ENCODE peak calls at places on chromosomes 16 and 17, in seven cellular contexts. W is uterus; Y is psoas muscle; S is transverse colon; B is tibial artery; T is upper lobe of right lung; O is CD8-positive, alpha-beta T cell. I is an unnamed sample.

GRCh38 chr16:12211870-12212690 is 235.5 kb downstream of the SNX29 start:
- DNase-seq in B (no peak), T (no peak), W (no peak), Y (no peak), S (no peak), O (no peak), I (no peak)

GRCh38 chr17:35569405-35569804 is 8.8 kb upstream of the SLFN14 start:
- DNase-seq in W (no peak), Y (no peak), B (no peak), O (no peak), S (no peak), T (no peak), I (no peak)

GRCh38 chr16:79164378-79164720 is 436.2 kb downstream of the MAF start:
- DNase-seq in W (no peak), Y (no peak), B (no peak), S (no peak), T (no peak), O (no peak), I (no peak)

GRCh38 chr17:73976676-73977521 is 226.6 kb upstream of the RPL38 start:
- DNase-seq in T (peak; percentile 38), Y (no peak), W (no peak), O (no peak), B (no peak), S (no peak), I (peak; percentile 60)

GRCh38 chr17:79981090-79981489 is 54.6 kb downstream of the TBC1D16 start:
- DNase-seq in S (no peak), B (peak; percentile 51), T (peak; percentile 40), W (no peak), Y (no peak), O (no peak), I (no peak)

GRCh38 chr16:23375643-23376042 is 73.5 kb downstream of the SCNN1B start:
- DNase-seq in W (no peak), T (no peak), Y (no peak), O (no peak), S (no peak), B (no peak), I (no peak)

GRCh38 chr16:7304257-7304656 is 28.4 kb upstream of the RBFOX1 start:
- DNase-seq in T (no peak), B (no peak), S (no peak), W (no peak), Y (no peak), O (no peak), I (no peak)

GRCh38 chr17:7019839-7020519 is 2.9 kb upstream of the BCL6B start:
- DNase-seq in S (peak; percentile 68), W (peak; percentile 76), O (no peak), T (peak; percentile 73), B (peak; percentile 82), Y (peak; percentile 58), I (no peak)

GRCh38 chr17:39230361-39230760 is 4.6 kb upstream of the STAC2 start:
- DNase-seq in O (no peak), S (no peak), Y (no peak), B (no peak), T (no peak), W (no peak), I (no peak)

GRCh38 chr16:29720703-29721102 is 25.1 kb downstream of the C16orf54 start:
- DNase-seq in S (no peak), T (no peak), B (no peak), O (no peak), W (no peak), Y (no peak), I (no peak)
- H3K27ac ChIP-seq in S (no peak overlapping the region), T (no peak overlapping the region), B (no peak overlapping the region), O (no peak overlapping the region), W (no peak overlapping the region), Y (no peak overlapping the region), I (no peak overlapping the region)

DNA sequence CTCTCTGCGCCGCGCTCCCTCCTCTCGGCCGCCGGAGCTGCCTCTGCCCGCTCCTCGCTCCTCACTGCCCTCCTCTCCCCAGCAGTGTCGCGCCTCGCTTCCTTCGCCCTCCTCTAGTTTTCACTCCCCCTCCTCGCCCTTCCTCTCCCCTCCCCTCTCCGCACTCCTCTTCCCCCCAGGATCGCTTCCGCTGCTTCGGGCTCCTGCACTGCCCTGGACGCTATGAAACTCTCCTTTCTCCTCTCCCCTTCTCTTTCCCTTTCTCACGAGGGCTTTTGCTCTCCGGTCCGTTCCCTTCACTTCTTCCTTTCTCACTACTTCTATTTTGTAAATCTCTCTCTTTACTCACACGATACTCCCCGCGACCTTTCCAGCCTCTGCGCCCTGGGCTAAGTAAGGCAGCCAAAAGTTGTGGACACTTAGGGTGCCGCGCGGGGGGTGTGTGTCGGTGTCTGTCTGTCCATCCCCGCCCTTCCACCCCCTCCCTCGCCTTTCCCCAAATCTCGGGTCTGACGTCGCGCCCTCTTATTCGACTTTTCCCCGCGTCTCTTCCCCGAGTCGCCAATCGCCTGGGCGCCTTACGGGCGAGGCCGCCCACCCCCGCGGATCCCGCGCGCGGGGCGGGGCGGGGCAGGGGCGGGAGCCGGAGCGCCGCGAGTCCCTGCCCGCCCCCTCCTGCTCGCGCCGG is at the start of gene IRX3:
- DNase-seq in W (peak; percentile 50), O (no peak), B (peak; percentile 93), Y (peak; percentile 69), T (peak; percentile 94), S (peak; percentile 13), I (peak; percentile 83)
- H3K4me3 ChIP-seq in W (peak within 1 kb of the TSS; percentile 28), O (no peak within 1 kb of the TSS), B (peak within 1 kb of the TSS; percentile 91), Y (peak within 1 kb of the TSS; percentile 78), T (peak within 1 kb of the TSS; percentile 60), S (peak within 1 kb of the TSS; percentile 58), I (peak within 1 kb of the TSS; percentile 47)

GRCh38 chr16:1771072-1771863 is at the start of gene NME3:
- DNase-seq in T (peak; percentile 90), S (peak; percentile 85), W (peak; percentile 59), O (peak; percentile 68), Y (peak; percentile 81), B (peak; percentile 89), I (peak; percentile 77)
- H3K4me1 ChIP-seq in T (peaks cover 29% of the 10 kb centered on the region), S (peaks cover 28% of the 10 kb centered on the region), W (no peaks in the 10 kb centered on the region), O (peaks cover 30% of the 10 kb centered on the region), Y (peaks cover 18% of the 10 kb centered on the region), B (peaks cover 39% of the 10 kb centered on the region), I (no peaks in the 10 kb centered on the region)

DNA sequence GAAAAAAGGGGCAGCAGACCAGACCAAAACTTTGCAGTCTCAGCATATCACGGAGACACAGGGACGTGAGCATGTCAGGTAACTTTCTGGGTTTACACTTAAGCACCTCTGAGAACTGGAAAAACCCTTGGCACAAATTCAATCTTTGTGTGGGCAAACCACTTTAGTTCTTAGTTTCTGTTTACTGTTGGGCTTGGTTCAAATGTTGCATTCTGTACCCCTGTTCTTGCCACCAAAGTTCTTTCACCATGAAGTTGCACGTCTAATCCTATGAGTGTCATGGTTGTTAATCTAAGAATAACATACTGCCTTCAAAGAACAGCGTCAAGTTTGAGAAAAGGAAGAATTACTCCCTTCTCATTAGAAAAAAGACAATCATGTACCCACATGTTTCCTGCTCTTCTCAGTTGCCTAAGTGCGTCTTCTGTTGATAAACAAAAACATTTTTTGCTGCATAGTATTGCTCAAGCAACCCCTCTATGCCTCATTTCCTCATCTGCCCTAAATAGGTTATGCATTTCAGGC is 11.6 kb downstream of the KRT33A start:
- DNase-seq in T (no peak), Y (no peak), B (no peak), O (no peak), W (no peak), S (no peak), I (no peak)
- H3K27ac ChIP-seq in T (peak overlapping the region; percentile 45), Y (no peak overlapping the region), B (no peak overlapping the region), O (peak overlapping the region; percentile 58), W (no peak overlapping the region), S (no peak overlapping the region), I (no peak overlapping the region)

GRCh38 chr17:48555183-48555615 is 10.3 kb upstream of the HOXB2 start:
- DNase-seq in O (no peak), B (no peak), S (no peak), Y (no peak), W (peak; percentile 45), T (no peak), I (no peak)
- H3K4me3 ChIP-seq in O (no peak overlapping the region), B (peak overlapping the region; percentile 67), S (peak overlapping the region; percentile 54), Y (peak overlapping the region; percentile 64), W (peak overlapping the region; percentile 35), T (peak overlapping the region; percentile 46), I (peak overlapping the region; percentile 47)

GRCh38 chr17:64015447-64015846 is 5.0 kb downstream of the ICAM2 start:
- DNase-seq in T (no peak), O (no peak), S (no peak), W (no peak), B (no peak), Y (no peak), I (no peak)
- H3K4me1 ChIP-seq in T (peaks cover 17% of the 10 kb centered on the region), O (peaks cover 70% of the 10 kb centered on the region), S (no peaks in the 10 kb centered on the region), W (no peaks in the 10 kb centered on the region), B (no peaks in the 10 kb centered on the region), Y (peaks cover 11% of the 10 kb centered on the region), I (no peaks in the 10 kb centered on the region)

GRCh38 chr17:17017343-17018014 is 24.8 kb upstream of the MPRIP start:
- DNase-seq in O (no peak), Y (no peak), W (no peak), B (peak; percentile 34), T (no peak), S (no peak), I (no peak)

GRCh38 chr17:17018612-17019429 is 23.4 kb upstream of the MPRIP start:
- DNase-seq in S (peak; percentile 45), W (no peak), T (peak; percentile 90), O (no peak), B (no peak), Y (no peak), I (no peak)

GRCh38 chr17:17018021-17018441 is 24.2 kb upstream of the MPRIP start:
- DNase-seq in O (no peak), B (peak; percentile 57), W (no peak), S (no peak), T (peak; percentile 67), Y (no peak), I (no peak)

GRCh38 chr17:17019430-17019762 is 22.9 kb upstream of the MPRIP start:
- DNase-seq in W (no peak), Y (no peak), B (no peak), O (no peak), S (no peak), T (no peak), I (no peak)

GRCh38 chr17:17015221-17015620 is 27.0 kb upstream of the MPRIP start:
- DNase-seq in W (no peak), Y (no peak), B (no peak), T (peak; percentile 23), O (no peak), S (no peak), I (no peak)
- H3K27ac ChIP-seq in W (no peak overlapping the region), Y (no peak overlapping the region), B (no peak overlapping the region), T (no peak overlapping the region), O (no peak overlapping the region), S (no peak overlapping the region), I (no peak overlapping the region)

I was measured in right atrium auricular region.